ENCODE peak calls at places on chromosomes 12 and 14, in nine cellular contexts. S is HEK293T; X is dermis microvascular lymphatic vessel endothelial cell; C is bronchial epithelial cell; Y is nephron progenitor cell; L is effector CD4-positive, alpha-beta T cell; E is head of caudate nucleus; A is NCI-H69; T is NCI-H2029. K is an unnamed sample.

GRCh38 chr12:106766393-106766826 is 8.1 kb upstream of the RIC8B start:
- DNase-seq in S (no peak), X (peak; percentile 72), C (no peak), Y (no peak), L (no peak), E (peak; percentile 81), A (peak; percentile 77), T (no peak), K (no peak)

GRCh38 chr14:91114079-91115065 is 499 bp downstream of the DGLUCY start:
- DNase-seq in S (no peak), X (peak; percentile 94), C (peak; percentile 62), Y (peak; percentile 71), L (peak; percentile 18), E (peak; percentile 96), A (peak; percentile 99), T (peak; percentile 54), K (peak; percentile 99)

GRCh38 chr14:99575043-99576023 is 28.7 kb downstream of the CCDC85C start:
- DNase-seq in S (peak; percentile 24), X (no peak), C (peak; percentile 79), Y (no peak), L (no peak), E (no peak), A (peak; percentile 92), T (peak; percentile 44), K (no peak)

GRCh38 chr14:99080306-99080705 is 191.7 kb downstream of the BCL11B start:
- DNase-seq in S (no peak), X (no peak), C (no peak), Y (no peak), L (no peak), E (no peak), A (no peak), T (no peak), K (no peak)

GRCh38 chr12:116159175-116159574 is 118.3 kb downstream of the MED13L start:
- DNase-seq in S (no peak), X (peak; percentile 76), C (no peak), Y (no peak), L (no peak), E (no peak), A (peak; percentile 75), T (no peak), K (peak; percentile 40)

GRCh38 chr12:102480401-102480800 is at the start of gene IGF1:
- DNase-seq in S (no peak), X (peak; percentile 84), C (no peak), Y (no peak), L (no peak), E (no peak), A (peak; percentile 6), T (no peak), K (no peak)

GRCh38 chr12:1835178-1836131 is 15.1 kb downstream of the LRTM2 start:
- DNase-seq in S (no peak), X (no peak), C (no peak), Y (no peak), L (no peak), E (no peak), A (peak; percentile 59), T (no peak), K (no peak)

GRCh38 chr14:77885363-77885762 is 85.5 kb downstream of the ADCK1 start:
- DNase-seq in S (no peak), X (no peak), C (no peak), Y (no peak), L (no peak), E (no peak), A (peak; percentile 38), T (no peak), K (no peak)

GRCh38 chr12:1916396-1917171 is 1.9 kb downstream of the CACNA2D4 start:
- DNase-seq in S (peak; percentile 4), X (no peak), C (no peak), Y (no peak), L (no peak), E (no peak), A (peak; percentile 69), T (peak; percentile 21), K (no peak)

GRCh38 chr12:94938583-94938982 is 64.9 kb downstream of the NDUFA12 start:
- DNase-seq in S (no peak), X (no peak), C (no peak), Y (no peak), L (no peak), E (no peak), A (no peak), T (no peak), K (no peak)

GRCh38 chr12:68180792-68181744 is 21.5 kb upstream of the IFNG start:
- DNase-seq in S (no peak), X (no peak), C (peak; percentile 34), Y (no peak), L (no peak), E (no peak), A (peak; percentile 87), T (peak; percentile 70), K (no peak)

GRCh38 chr14:64726585-64726890 is 22.3 kb downstream of the PLEKHG3 start:
- DNase-seq in S (no peak), X (peak; percentile 34), C (peak; percentile 95), Y (no peak), L (peak; percentile 41), E (no peak), A (peak; percentile 99), T (no peak), K (no peak)

GRCh38 chr12:110776410-110776809 is 33.7 kb upstream of the PPP1CC start:
- DNase-seq in S (no peak), X (no peak), C (no peak), Y (no peak), L (no peak), E (no peak), A (no peak), T (no peak), K (no peak)

GRCh38 chr12:2960432-2960956 is 1.3 kb downstream of the TEAD4 start:
- DNase-seq in S (no peak), X (peak; percentile 38), C (peak; percentile 41), Y (peak; percentile 23), L (no peak), E (no peak), A (peak; percentile 44), T (peak; percentile 54), K (no peak)

GRCh38 chr14:64659366-64659765 is 44.9 kb upstream of the PLEKHG3 start:
- DNase-seq in S (no peak), X (no peak), C (no peak), Y (no peak), L (no peak), E (no peak), A (no peak), T (no peak), K (no peak)

GRCh38 chr14:36423430-36423829 is 96.6 kb downstream of the NKX2-1 start:
- DNase-seq in S (no peak), X (no peak), C (no peak), Y (no peak), L (no peak), E (no peak), A (peak; percentile 94), T (no peak), K (no peak)

GRCh38 chr12:87866602-87867292 is 162.5 kb downstream of the C12orf50 start:
- DNase-seq in S (peak; percentile 21), X (peak; percentile 11), C (peak; percentile 50), Y (no peak), L (no peak), E (no peak), A (peak; percentile 55), T (no peak), K (peak; percentile 73)

GRCh38 chr14:81991998-81992397 is 458.3 kb upstream of the SEL1L start:
- DNase-seq in S (no peak), X (no peak), C (peak; percentile 10), Y (no peak), L (no peak), E (no peak), A (peak; percentile 42), T (no peak), K (peak; percentile 51)

GRCh38 chr12:24416423-24417109 is 467.1 kb upstream of the SOX5 start:
- DNase-seq in S (no peak), X (no peak), C (no peak), Y (no peak), L (no peak), E (no peak), A (no peak), T (no peak), K (no peak)

K was measured in SK-MEL-5.